ENCODE peak calls at places on chromosomes 12 and 14, in seven cellular contexts. S, G, A, W, Q, J and P are unnamed samples.

GRCh38 chr12:128455849-128456248 is 188.9 kb downstream of the TMEM132C start:
- DNase-seq in S (no peak), G (no peak), A (no peak), W (no peak), Q (no peak), J (no peak), P (no peak)

GRCh38 chr12:2623472-2623871 is 171.3 kb upstream of the FKBP4 start:
- DNase-seq in S (no peak), G (no peak), A (no peak), W (no peak), Q (no peak), J (no peak), P (no peak)

GRCh38 chr14:64673748-64674147 is 30.5 kb upstream of the PLEKHG3 start:
- DNase-seq in S (no peak), G (no peak), A (no peak), W (peak; percentile 41), Q (no peak), J (no peak), P (no peak)

GRCh38 chr14:96559571-96559970 is 57.4 kb downstream of the PAPOLA start:
- DNase-seq in S (no peak), G (peak; percentile 42), A (no peak), W (no peak), Q (no peak), J (no peak), P (no peak)

GRCh38 chr12:94872671-94873367 is 130.7 kb downstream of the NDUFA12 start:
- DNase-seq in S (no peak), G (no peak), A (no peak), W (no peak), Q (no peak), J (no peak), P (no peak)

GRCh38 chr12:94299846-94300245 is 151.5 kb downstream of the PLXNC1 start:
- DNase-seq in S (no peak), G (no peak), A (no peak), W (no peak), Q (no peak), J (no peak), P (no peak)

GRCh38 chr12:27525373-27525772 is 1.4 kb downstream of the PPFIBP1 start:
- DNase-seq in S (peak; percentile 67), G (peak; percentile 93), A (no peak), W (no peak), Q (no peak), J (no peak), P (peak; percentile 87)

GRCh38 chr12:105705765-105706164 is 375.3 kb downstream of the C12orf75 start:
- DNase-seq in S (peak; percentile 74), G (peak; percentile 86), A (peak; percentile 44), W (no peak), Q (no peak), J (peak; percentile 11), P (peak; percentile 82)

GRCh38 chr14:47227051-47227600 is 448.3 kb downstream of the MDGA2 start:
- DNase-seq in S (no peak), G (peak; percentile 23), A (no peak), W (no peak), Q (no peak), J (no peak), P (no peak)

GRCh38 chr14:24335461-24336146 is 733 bp upstream of the ADCY4 start:
- DNase-seq in S (no peak), G (no peak), A (no peak), W (no peak), Q (no peak), J (no peak), P (no peak)

GRCh38 chr12:117124421-117125274 is 25.4 kb upstream of the TESC start:
- DNase-seq in S (no peak), G (no peak), A (no peak), W (no peak), Q (no peak), J (no peak), P (no peak)

GRCh38 chr14:21431126-21431525 is 24.8 kb downstream of the CHD8 start:
- DNase-seq in S (no peak), G (no peak), A (no peak), W (no peak), Q (no peak), J (peak; percentile 65), P (no peak)

GRCh38 chr12:16324772-16325171 is 22.7 kb upstream of the MGST1 start:
- DNase-seq in S (no peak), G (no peak), A (no peak), W (no peak), Q (no peak), J (no peak), P (no peak)

GRCh38 chr14:91918159-91918883 is 29.2 kb downstream of the FBLN5 start:
- DNase-seq in S (no peak), G (peak; percentile 28), A (no peak), W (no peak), Q (no peak), J (no peak), P (no peak)

GRCh38 chr14:73245401-73246325 is 8.4 kb downstream of the PAPLN start:
- DNase-seq in S (peak; percentile 41), G (peak; percentile 51), A (no peak), W (peak; percentile 42), Q (no peak), J (no peak), P (peak; percentile 70)

GRCh38 chr12:115492553-115492952 is 784.9 kb downstream of the MED13L start:
- DNase-seq in S (no peak), G (no peak), A (no peak), W (no peak), Q (no peak), J (no peak), P (no peak)

GRCh38 chr14:103207038-103207403 is 83.8 kb downstream of the TNFAIP2 start:
- DNase-seq in S (peak; percentile 76), G (peak; percentile 14), A (no peak), W (no peak), Q (no peak), J (no peak), P (peak; percentile 34)

GRCh38 chr14:89215166-89215940 is 201.7 kb downstream of the FOXN3 start:
- DNase-seq in S (no peak), G (no peak), A (no peak), W (no peak), Q (no peak), J (no peak), P (peak; percentile 10)

GRCh38 chr12:27762757-27763156 is 17.3 kb upstream of the KLHL42 start:
- DNase-seq in S (no peak), G (no peak), A (no peak), W (no peak), Q (no peak), J (no peak), P (no peak)

GRCh38 chr12:55396326-55396725 is 4.0 kb upstream of the OR6C65 start:
- DNase-seq in S (no peak), G (no peak), A (no peak), W (no peak), Q (no peak), J (no peak), P (no peak)

GRCh38 chr12:55400229-55400628 is at the start of gene OR6C65:
- DNase-seq in S (no peak), G (no peak), A (no peak), W (no peak), Q (no peak), J (no peak), P (no peak)
- H3K4me3 ChIP-seq in S (no peak within 1 kb of the TSS), G (no peak within 1 kb of the TSS), A (no peak within 1 kb of the TSS), W (no peak within 1 kb of the TSS), Q (no peak within 1 kb of the TSS), J (no peak within 1 kb of the TSS), P (no peak within 1 kb of the TSS)

GRCh38 chr12:63319936-63320633 is 169.1 kb upstream of the AVPR1A start:
- DNase-seq in S (no peak), G (no peak), A (no peak), W (no peak), Q (no peak), J (no peak), P (peak; percentile 16)

GRCh38 chr12:63317880-63318279 is 166.9 kb upstream of the AVPR1A start:
- DNase-seq in S (no peak), G (no peak), A (no peak), W (no peak), Q (no peak), J (no peak), P (no peak)

GRCh38 chr12:63318313-63318712 is 167.3 kb upstream of the AVPR1A start:
- DNase-seq in S (no peak), G (no peak), A (no peak), W (no peak), Q (no peak), J (no peak), P (no peak)

GRCh38 chr12:63318933-63319332 is 167.9 kb upstream of the AVPR1A start:
- DNase-seq in S (no peak), G (no peak), A (no peak), W (no peak), Q (no peak), J (no peak), P (no peak)

GRCh38 chr12:63319386-63319785 is 168.4 kb upstream of the AVPR1A start:
- DNase-seq in S (no peak), G (no peak), A (peak; percentile 25), W (no peak), Q (no peak), J (no peak), P (peak; percentile 18)
- TF ChIP-seq CTCF in S (no peak), G (no peak), A (no peak), W (no peak), Q (no peak), J (peak; percentile 13), P (no peak)

DNA sequence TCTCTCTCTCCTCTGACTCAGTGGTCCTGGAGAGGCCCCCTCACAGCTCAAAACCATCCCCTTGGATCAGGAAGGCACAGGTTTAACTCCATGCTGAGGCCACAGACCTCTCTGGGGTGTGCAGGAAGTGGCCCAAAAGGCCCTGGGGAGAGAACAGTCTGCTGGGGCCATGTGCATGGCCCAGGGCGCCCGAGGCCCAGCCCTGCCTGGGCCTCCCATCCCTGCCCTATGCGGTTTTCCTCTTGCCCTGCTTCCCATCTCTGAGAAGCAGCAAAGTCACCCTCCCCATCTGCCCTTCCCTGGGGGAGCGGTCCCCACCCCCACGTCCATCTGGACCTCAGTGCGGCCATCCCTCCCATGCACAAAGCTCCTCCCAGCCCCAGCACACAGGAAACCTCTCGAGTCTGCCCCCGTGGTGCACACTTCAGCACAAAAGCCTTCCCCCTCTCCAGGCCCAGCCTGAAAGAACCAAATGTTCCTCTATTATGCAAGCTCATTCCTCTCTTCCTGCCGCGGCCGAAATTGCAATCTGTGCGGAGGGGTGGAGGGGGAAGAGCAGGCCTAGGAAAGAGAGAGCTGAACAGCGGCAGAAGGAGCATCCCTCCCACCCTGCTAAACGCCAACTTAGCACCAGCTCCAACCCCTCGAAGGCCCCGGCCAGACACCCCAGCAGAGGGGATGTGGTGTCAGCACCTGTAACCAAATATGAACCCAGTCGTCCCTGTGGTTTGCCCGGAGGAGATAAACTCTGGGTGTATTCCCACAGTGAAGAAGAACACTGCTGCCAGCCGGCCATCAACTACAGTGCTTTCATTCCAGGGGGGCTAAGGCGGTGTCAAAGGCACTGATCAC is 108.5 kb downstream of the SCARB1 start:
- DNase-seq in S (peak; percentile 87), G (peak; percentile 97), A (peak; percentile 79), W (peak; percentile 22), Q (peak; percentile 89), J (no peak), P (peak; percentile 95)
- H3K4me3 ChIP-seq in S (no peak overlapping the region), G (no peak overlapping the region), A (no peak overlapping the region), W (peak overlapping the region; percentile 17), Q (no peak overlapping the region), J (no peak overlapping the region), P (no peak overlapping the region)

DNA sequence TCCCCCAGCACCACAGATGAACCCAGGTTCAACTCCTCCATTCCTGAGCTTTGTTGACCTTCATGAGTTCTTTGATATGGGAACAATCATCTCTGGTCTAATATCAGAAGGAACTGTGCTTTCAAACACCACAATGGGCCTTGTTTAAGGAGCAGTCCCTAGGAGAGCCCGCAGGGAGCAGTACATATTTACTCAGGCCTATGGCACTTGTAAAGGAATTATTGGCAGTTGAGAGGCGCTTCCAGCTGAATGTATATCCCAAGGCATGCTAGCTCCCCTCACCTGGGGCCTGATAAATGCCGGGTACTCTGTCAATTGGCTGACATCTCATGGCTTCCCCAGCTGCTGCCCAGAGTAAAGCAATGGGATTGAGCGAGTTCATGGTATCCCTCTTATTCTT is 76.2 kb downstream of the ZFP36L1 start:
- DNase-seq in S (no peak), G (no peak), A (no peak), W (no peak), Q (no peak), J (no peak), P (no peak)
- TF ChIP-seq CTCF in S (no peak), G (no peak), A (no peak), W (no peak), Q (no peak), J (no peak), P (no peak)